ENCODE peak calls at places on chromosomes 12 and 14, in six cellular contexts. One of them, this sample, is unnamed.

GRCh38 chr14:105074601-105075053 is 9.4 kb upstream of the GPR132 start:
- DNase-seq in sigmoid colon: no peak
- DNase-seq in ovary: no peak
- DNase-seq in mammary epithelial cell: no peak
- DNase-seq in BE2C: no peak
- DNase-seq in endothelial cell of umbilical vein: no peak
- DNase-seq in this sample: peak; percentile 62

GRCh38 chr12:96155181-96155580 is 39.0 kb upstream of the ELK3 start:
- DNase-seq in sigmoid colon: no peak
- DNase-seq in ovary: no peak
- DNase-seq in mammary epithelial cell: no peak
- DNase-seq in BE2C: no peak
- DNase-seq in endothelial cell of umbilical vein: no peak
- DNase-seq in this sample: no peak

GRCh38 chr12:10562306-10562933 is 51.0 kb downstream of the MAGOHB start:
- DNase-seq in sigmoid colon: no peak
- DNase-seq in ovary: no peak
- DNase-seq in mammary epithelial cell: peak; percentile 20
- DNase-seq in BE2C: no peak
- DNase-seq in endothelial cell of umbilical vein: peak; percentile 72
- DNase-seq in this sample: peak; percentile 55

GRCh38 chr12:132438139-132438700 is 51.7 kb upstream of the FBRSL1 start:
- DNase-seq in sigmoid colon: no peak
- DNase-seq in ovary: no peak
- DNase-seq in mammary epithelial cell: no peak
- DNase-seq in BE2C: no peak
- DNase-seq in endothelial cell of umbilical vein: no peak
- DNase-seq in this sample: no peak

GRCh38 chr14:104093366-104094055 is 8.0 kb downstream of the ASPG start:
- DNase-seq in sigmoid colon: no peak
- DNase-seq in ovary: no peak
- DNase-seq in mammary epithelial cell: no peak
- DNase-seq in BE2C: peak; percentile 50
- DNase-seq in endothelial cell of umbilical vein: no peak
- DNase-seq in this sample: peak; percentile 53

GRCh38 chr14:103849151-103850013 is 2.0 kb upstream of the PPP1R13B start:
- DNase-seq in sigmoid colon: peak; percentile 60
- DNase-seq in ovary: no peak
- DNase-seq in mammary epithelial cell: no peak
- DNase-seq in BE2C: no peak
- DNase-seq in endothelial cell of umbilical vein: no peak
- DNase-seq in this sample: no peak

GRCh38 chr14:99572173-99572999 is 31.6 kb downstream of the CCDC85C start:
- DNase-seq in sigmoid colon: no peak
- DNase-seq in ovary: no peak
- DNase-seq in mammary epithelial cell: no peak
- DNase-seq in BE2C: peak; percentile 70
- DNase-seq in endothelial cell of umbilical vein: no peak
- DNase-seq in this sample: no peak

GRCh38 chr12:34401659-34402227 is 379.4 kb downstream of the ALG10 start:
- DNase-seq in sigmoid colon: peak; percentile 56
- DNase-seq in ovary: peak; percentile 3
- DNase-seq in mammary epithelial cell: no peak
- DNase-seq in BE2C: peak; percentile 3
- DNase-seq in endothelial cell of umbilical vein: no peak
- DNase-seq in this sample: no peak

GRCh38 chr12:59115526-59115925 is 195.2 kb upstream of the LRIG3 start:
- DNase-seq in sigmoid colon: no peak
- DNase-seq in ovary: no peak
- DNase-seq in mammary epithelial cell: no peak
- DNase-seq in BE2C: no peak
- DNase-seq in endothelial cell of umbilical vein: peak; percentile 57
- DNase-seq in this sample: no peak

GRCh38 chr12:54521291-54522062 is 23.9 kb downstream of the NCKAP1L start:
- DNase-seq in sigmoid colon: no peak
- DNase-seq in ovary: no peak
- DNase-seq in mammary epithelial cell: no peak
- DNase-seq in BE2C: no peak
- DNase-seq in endothelial cell of umbilical vein: no peak
- DNase-seq in this sample: no peak

GRCh38 chr14:22537436-22538310 is 51.4 kb downstream of the DAD1 start:
- DNase-seq in sigmoid colon: no peak
- DNase-seq in ovary: no peak
- DNase-seq in mammary epithelial cell: no peak
- DNase-seq in BE2C: no peak
- DNase-seq in endothelial cell of umbilical vein: no peak
- DNase-seq in this sample: no peak

GRCh38 chr14:39491134-39491541 is 58.9 kb upstream of the FBXO33 start:
- DNase-seq in sigmoid colon: no peak
- DNase-seq in ovary: no peak
- DNase-seq in mammary epithelial cell: no peak
- DNase-seq in BE2C: no peak
- DNase-seq in endothelial cell of umbilical vein: peak; percentile 24
- DNase-seq in this sample: no peak

GRCh38 chr14:56474419-56475022 is 105.1 kb upstream of the TMEM260 start:
- DNase-seq in sigmoid colon: no peak
- DNase-seq in ovary: no peak
- DNase-seq in mammary epithelial cell: peak; percentile 13
- DNase-seq in BE2C: no peak
- DNase-seq in endothelial cell of umbilical vein: peak; percentile 54
- DNase-seq in this sample: no peak

GRCh38 chr14:81436296-81437138 is 36.4 kb upstream of the STON2 start:
- DNase-seq in sigmoid colon: peak; percentile 87
- DNase-seq in ovary: peak; percentile 80
- DNase-seq in mammary epithelial cell: peak; percentile 84
- DNase-seq in BE2C: peak; percentile 92
- DNase-seq in endothelial cell of umbilical vein: peak; percentile 56
- DNase-seq in this sample: peak; percentile 73

GRCh38 chr12:66813137-66813867 is 134.4 kb upstream of the GRIP1 start:
- DNase-seq in sigmoid colon: no peak
- DNase-seq in ovary: no peak
- DNase-seq in mammary epithelial cell: peak; percentile 69
- DNase-seq in BE2C: no peak
- DNase-seq in endothelial cell of umbilical vein: no peak
- DNase-seq in this sample: no peak

GRCh38 chr12:46382425-46382973 is 9.9 kb upstream of the SLC38A2 start:
- DNase-seq in sigmoid colon: no peak
- DNase-seq in ovary: peak; percentile 46
- DNase-seq in mammary epithelial cell: no peak
- DNase-seq in BE2C: no peak
- DNase-seq in endothelial cell of umbilical vein: no peak
- DNase-seq in this sample: peak; percentile 51

GRCh38 chr14:105867961-105868599 is 341.7 kb downstream of the TMEM121 start:
- DNase-seq in sigmoid colon: peak; percentile 46
- DNase-seq in ovary: peak; percentile 3
- DNase-seq in mammary epithelial cell: no peak
- DNase-seq in BE2C: peak; percentile 48
- DNase-seq in endothelial cell of umbilical vein: no peak
- DNase-seq in this sample: no peak

GRCh38 chr12:29907486-29907885 is 123.7 kb upstream of the TMTC1 start:
- DNase-seq in sigmoid colon: no peak
- DNase-seq in ovary: no peak
- DNase-seq in mammary epithelial cell: no peak
- DNase-seq in BE2C: no peak
- DNase-seq in endothelial cell of umbilical vein: no peak
- DNase-seq in this sample: no peak

DNA sequence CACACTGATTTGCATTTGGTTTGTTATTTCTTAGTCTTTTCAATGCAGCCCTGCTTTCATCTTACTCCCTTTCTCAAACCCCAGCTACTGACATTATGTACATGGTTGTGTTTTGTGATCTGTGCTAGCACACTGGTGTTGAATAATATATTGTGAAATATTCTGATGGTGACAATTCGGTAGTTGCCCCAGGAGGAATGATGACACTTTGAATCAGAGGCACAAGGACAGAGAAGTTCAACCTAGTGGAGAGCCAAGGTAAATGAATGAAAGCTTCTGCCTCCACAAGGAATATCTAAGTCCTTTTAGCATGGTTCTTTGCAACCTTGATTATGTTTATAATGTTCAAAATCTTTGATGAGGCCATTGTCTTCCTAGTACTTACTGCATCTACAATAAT is 159.9 kb downstream of the PDE3A start:
- DNase-seq in sigmoid colon: no peak
- DNase-seq in ovary: no peak
- DNase-seq in mammary epithelial cell: no peak
- DNase-seq in BE2C: no peak
- DNase-seq in endothelial cell of umbilical vein: no peak
- DNase-seq in this sample: no peak
- TF ChIP-seq CTCF in sigmoid colon: peak; percentile 20
- TF ChIP-seq CTCF in ovary: no peak
- TF ChIP-seq CTCF in mammary epithelial cell: no peak
- TF ChIP-seq CTCF in BE2C: no peak
- TF ChIP-seq CTCF in endothelial cell of umbilical vein: no peak
- TF ChIP-seq CTCF in this sample: no peak

DNA sequence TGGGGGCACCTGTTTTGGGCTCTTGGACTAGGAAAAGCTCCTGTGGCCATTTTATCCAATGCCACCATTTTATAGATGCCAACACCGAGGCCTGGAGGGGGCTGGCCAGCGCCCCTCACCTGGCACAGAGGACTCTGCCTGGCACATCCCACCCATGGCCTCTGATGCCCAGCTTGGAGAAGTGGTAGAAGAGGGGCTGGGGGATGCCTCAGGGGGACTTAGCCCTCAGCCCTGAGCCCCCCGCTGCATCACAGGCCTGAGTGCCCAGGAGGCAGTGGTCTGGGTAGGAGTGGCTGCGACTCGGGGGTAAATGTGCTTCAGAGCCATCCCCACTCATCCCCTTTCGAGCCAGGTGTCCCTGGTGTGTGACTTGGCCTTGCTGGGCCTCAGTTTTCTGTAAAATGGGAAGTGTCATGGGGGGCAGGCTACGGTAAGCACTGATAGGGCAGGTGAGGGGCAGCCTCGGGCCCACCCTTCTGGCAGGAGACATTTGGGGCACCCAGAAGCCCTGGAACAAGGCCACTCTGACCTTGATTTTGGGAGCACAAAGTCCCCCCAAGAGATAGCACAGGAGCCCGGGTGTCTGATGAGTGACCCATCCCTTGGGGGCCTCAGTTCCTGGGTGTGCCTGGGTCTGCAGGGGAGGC is 22.5 kb downstream of the SH2B3 start:
- DNase-seq in sigmoid colon: no peak
- DNase-seq in ovary: no peak
- DNase-seq in mammary epithelial cell: no peak
- DNase-seq in BE2C: no peak
- DNase-seq in endothelial cell of umbilical vein: no peak
- DNase-seq in this sample: no peak
- H3K4me1 ChIP-seq in sigmoid colon: no peaks in the 10 kb centered on the region
- H3K4me1 ChIP-seq in ovary: peaks cover 8% of the 10 kb centered on the region
- H3K4me1 ChIP-seq in mammary epithelial cell: peaks cover 20% of the 10 kb centered on the region
- H3K4me1 ChIP-seq in BE2C: peaks cover 9% of the 10 kb centered on the region
- H3K4me1 ChIP-seq in endothelial cell of umbilical vein: peaks cover 80% of the 10 kb centered on the region
- H3K4me1 ChIP-seq in this sample: peaks cover 70% of the 10 kb centered on the region

DNA sequence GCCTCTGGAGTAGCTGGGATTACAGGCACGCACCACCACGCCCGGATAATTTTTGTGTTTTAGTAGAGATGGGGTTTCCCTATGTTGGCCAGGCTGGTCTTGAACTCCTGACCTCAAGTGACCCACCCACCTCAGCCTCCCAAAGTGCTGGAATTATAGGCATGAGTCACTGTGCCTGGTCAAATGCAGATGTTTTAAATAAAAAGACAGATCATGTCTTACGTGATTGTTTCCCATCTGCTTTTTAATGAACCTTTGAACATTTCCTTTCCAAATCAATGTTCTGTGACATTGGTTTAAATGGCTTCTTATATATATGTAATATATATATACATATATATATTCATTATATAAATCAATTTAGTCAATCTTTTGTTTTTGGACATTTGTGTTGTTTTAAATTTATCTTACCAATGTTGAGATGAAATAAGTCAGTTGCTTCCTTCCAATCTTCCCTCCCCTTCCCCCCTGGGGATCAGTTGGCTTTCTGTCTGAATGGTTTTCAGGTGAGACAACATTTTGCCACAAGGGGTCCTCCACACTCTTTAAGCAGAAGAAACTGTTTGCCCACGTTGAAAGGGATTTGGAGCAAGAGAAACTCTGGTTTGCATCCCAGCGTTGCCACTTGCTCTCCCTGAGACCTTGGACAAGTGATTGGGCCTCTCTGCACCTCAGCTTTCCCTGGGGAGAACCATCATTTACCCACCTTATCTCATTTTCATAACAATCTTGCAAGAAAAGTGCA is 47.6 kb upstream of the RBM19 start:
- DNase-seq in sigmoid colon: no peak
- DNase-seq in ovary: no peak
- DNase-seq in mammary epithelial cell: peak; percentile 1
- DNase-seq in BE2C: peak; percentile 23
- DNase-seq in endothelial cell of umbilical vein: no peak
- DNase-seq in this sample: no peak
- TF ChIP-seq CTCF in sigmoid colon: no peak
- TF ChIP-seq CTCF in ovary: no peak
- TF ChIP-seq CTCF in mammary epithelial cell: no peak
- TF ChIP-seq CTCF in BE2C: peak; percentile 48
- TF ChIP-seq CTCF in endothelial cell of umbilical vein: no peak
- TF ChIP-seq CTCF in this sample: no peak

DNA sequence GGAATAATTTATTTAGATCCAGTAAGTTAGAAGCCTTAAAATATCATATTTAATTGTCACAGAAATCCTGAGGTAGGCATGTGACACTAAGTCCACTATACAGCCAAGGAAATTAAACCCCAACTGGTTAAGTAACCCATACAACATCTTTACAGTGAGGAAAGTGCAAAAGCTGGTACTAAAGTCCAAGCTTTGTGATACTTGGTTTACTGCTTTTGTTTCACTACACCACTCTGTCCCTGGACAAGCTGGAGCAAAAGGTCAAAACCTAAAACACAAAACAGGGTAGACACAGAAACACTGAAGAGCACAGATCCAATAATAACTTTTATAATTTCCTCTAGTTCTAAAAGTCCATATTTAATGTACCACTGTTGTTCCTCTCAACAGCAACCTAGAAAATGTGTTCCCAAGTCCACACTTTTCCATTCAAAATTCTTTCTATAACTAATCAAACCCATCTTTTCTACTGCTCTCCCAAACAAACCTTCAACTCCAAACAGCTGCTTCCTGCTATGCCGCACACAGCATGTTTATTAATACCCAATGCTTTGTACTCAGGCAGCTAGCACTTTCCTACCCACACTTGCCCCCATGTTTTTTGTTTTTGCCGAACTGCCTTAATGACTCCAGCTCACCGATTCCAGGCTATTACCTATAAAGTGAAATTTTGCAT is 90.9 kb downstream of the MED13L start:
- DNase-seq in sigmoid colon: no peak
- DNase-seq in ovary: no peak
- DNase-seq in mammary epithelial cell: no peak
- DNase-seq in BE2C: no peak
- DNase-seq in endothelial cell of umbilical vein: peak; percentile 88
- DNase-seq in this sample: no peak
- H3K4me1 ChIP-seq in sigmoid colon: no peaks in the 10 kb centered on the region
- H3K4me1 ChIP-seq in ovary: peaks cover 12% of the 10 kb centered on the region
- H3K4me1 ChIP-seq in mammary epithelial cell: peaks cover 4% of the 10 kb centered on the region
- H3K4me1 ChIP-seq in BE2C: peaks cover 7% of the 10 kb centered on the region
- H3K4me1 ChIP-seq in endothelial cell of umbilical vein: peaks cover 50% of the 10 kb centered on the region
- H3K4me1 ChIP-seq in this sample: no peaks in the 10 kb centered on the region

This sample was measured in mucosa of descending colon.